ENCODE peak calls at places on chromosomes 2 and 18, in five cellular contexts. H is tibial nerve, J is dorsolateral prefrontal cortex, E is cardiac muscle cell, Y is BJ. O is an unnamed sample.

GRCh38 chr2:37552339-37552738 is 119.1 kb downstream of the CDC42EP3 start:
- DNase-seq in H (no peak), Y (no peak), J (no peak), E (no peak), O (no peak)

GRCh38 chr2:169363570-169364150 is 1.3 kb upstream of the LRP2 start:
- DNase-seq in H (no peak), Y (no peak), E (peak; percentile 21), J (peak; percentile 41), O (no peak)

GRCh38 chr2:227297052-227297451 is 28.0 kb upstream of the MFF start:
- DNase-seq in Y (no peak), J (no peak), H (no peak), E (no peak), O (peak; percentile 76)

GRCh38 chr2:61759718-61760117 is 94.1 kb downstream of the FAM161A start:
- DNase-seq in J (no peak), E (peak; percentile 66), H (no peak), Y (peak; percentile 16), O (peak; percentile 34)

GRCh38 chr18:50967714-50968661 is at the start of gene ELAC1:
- DNase-seq in E (peak; percentile 88), J (peak; percentile 49), H (peak; percentile 51), Y (no peak), O (peak; percentile 39)

GRCh38 chr2:57881998-57882884 is 164.4 kb upstream of the VRK2 start:
- DNase-seq in J (no peak), Y (peak; percentile 38), E (no peak), H (no peak), O (no peak)

GRCh38 chr2:233419626-233420431 is 65.5 kb downstream of the DGKD start:
- DNase-seq in E (peak; percentile 31), H (no peak), J (no peak), Y (no peak), O (no peak)

GRCh38 chr2:69815717-69816116 is 13.7 kb upstream of the GMCL1 start:
- DNase-seq in J (no peak), Y (no peak), H (no peak), E (no peak), O (no peak)

GRCh38 chr2:167140330-167140729 is 252.1 kb downstream of the XIRP2 start:
- DNase-seq in Y (no peak), H (no peak), E (no peak), J (no peak), O (no peak)

GRCh38 chr2:188189356-188189755 is 102.3 kb upstream of the GULP1 start:
- DNase-seq in E (no peak), Y (no peak), J (no peak), H (no peak), O (no peak)

GRCh38 chr2:203042178-203042577 is 27.5 kb downstream of the NBEAL1 start:
- DNase-seq in J (no peak), Y (no peak), E (no peak), H (no peak), O (no peak)

GRCh38 chr2:201194097-201194496 is 11.2 kb downstream of the CASP10 start:
- DNase-seq in J (no peak), H (no peak), Y (no peak), E (no peak), O (no peak)

GRCh38 chr2:62426005-62426912 is 79.7 kb downstream of the TMEM17 start:
- DNase-seq in J (no peak), Y (no peak), H (no peak), E (no peak), O (no peak)

GRCh38 chr18:48902856-48903601 is 47.7 kb downstream of the SMAD7 start:
- DNase-seq in Y (no peak), H (peak; percentile 42), J (no peak), E (peak; percentile 89), O (no peak)

GRCh38 chr2:116510117-116510671 is 1304.3 kb upstream of the DDX18 start:
- DNase-seq in Y (no peak), J (no peak), H (no peak), E (peak; percentile 14), O (no peak)
- TF ChIP-seq CTCF in Y (no peak), J (peak; percentile 49), H (no peak), E (peak; percentile 31), O (peak; percentile 70)

GRCh38 chr2:222864296-222864695 is 3.5 kb downstream of the ACSL3 start:
- DNase-seq in E (peak; percentile 79), H (no peak), Y (no peak), J (no peak), O (no peak)
- H3K4me3 ChIP-seq in E (no peak overlapping the region), H (no peak overlapping the region), Y (no peak overlapping the region), J (no peak overlapping the region), O (no peak overlapping the region)

DNA sequence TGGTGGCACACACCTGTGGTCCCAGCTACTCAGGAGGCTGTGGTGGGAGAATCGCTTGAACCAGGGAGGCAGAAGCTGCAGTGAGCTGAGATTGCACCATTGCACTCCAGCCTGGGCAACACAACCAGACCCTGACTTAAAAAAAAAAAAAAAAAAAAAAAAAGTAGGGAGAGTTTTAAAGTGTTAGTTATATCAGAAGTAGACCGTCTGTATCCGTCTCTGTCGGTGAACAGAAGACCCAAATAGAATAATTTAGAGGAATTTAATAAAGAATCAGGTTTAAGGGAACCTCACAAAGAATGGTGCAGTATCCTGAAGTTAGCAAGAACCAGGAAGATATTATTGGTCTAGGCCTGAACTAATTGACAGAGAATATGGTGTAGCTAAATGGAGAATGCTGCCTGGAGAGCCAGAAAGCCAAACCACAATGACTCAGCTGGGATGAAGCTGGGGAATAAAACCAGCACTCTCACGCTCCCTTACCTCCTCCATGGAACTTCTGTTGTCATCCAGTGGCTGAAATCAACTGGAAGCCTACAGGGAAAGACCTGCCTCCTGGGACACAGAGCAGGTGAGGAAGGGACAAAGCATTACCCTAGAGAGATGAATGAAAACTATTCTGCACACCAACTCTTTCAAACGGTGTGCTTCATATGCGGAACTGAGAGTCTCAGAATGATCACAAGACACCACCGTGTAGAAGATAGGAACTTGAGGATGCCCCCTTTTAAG is 39.1 kb upstream of the PLEKHM3 start:
- DNase-seq in J (no peak), Y (peak; percentile 85), H (no peak), E (peak; percentile 86), O (peak; percentile 64)
- TF ChIP-seq CTCF in J (no peak), Y (no peak), H (no peak), E (no peak), O (no peak)

GRCh38 chr2:98013407-98014042 is 17.8 kb upstream of the TMEM131 start:
- DNase-seq in J (no peak), H (no peak), Y (no peak), E (peak; percentile 89), O (no peak)
- H3K4me3 ChIP-seq in J (no peak overlapping the region), H (no peak overlapping the region), Y (no peak overlapping the region), E (no peak overlapping the region), O (no peak overlapping the region)

DNA sequence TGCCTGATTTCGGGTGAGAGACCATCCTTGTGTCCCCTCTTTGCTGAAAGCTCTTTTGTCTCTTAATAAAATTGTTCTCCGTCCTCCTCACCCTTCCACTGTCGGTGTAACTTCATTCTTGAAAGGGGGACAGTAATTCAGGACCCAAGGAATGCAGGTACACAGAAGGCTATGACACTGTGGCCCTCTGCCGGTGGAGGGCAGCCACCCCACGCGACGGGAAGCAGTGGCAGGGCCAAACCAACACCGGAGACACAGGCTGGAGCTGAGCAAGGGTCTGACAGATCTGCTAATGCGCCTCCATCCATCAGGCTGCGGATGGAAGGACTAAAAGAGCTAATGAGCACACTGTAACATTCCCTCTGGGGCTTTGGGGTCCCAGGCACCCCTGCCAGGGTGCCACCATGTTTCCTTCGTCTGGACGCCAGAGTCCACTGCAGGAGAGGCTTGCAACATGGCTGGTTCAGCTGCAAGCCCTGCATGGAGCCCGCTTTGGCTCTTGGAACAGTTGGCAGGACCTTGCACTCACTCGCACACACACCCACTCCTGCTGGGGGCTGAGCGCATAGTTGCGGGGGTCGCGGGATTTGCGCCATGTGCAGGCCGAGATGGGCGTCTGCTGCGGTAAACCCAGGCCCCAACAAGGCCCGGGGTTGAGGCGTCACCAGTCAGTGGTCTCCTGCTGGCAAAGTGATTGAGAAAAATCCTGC is 544.1 kb upstream of the CDH7 start:
- DNase-seq in J (no peak), E (no peak), Y (no peak), H (no peak), O (no peak)
- TF ChIP-seq CTCF in J (no peak), E (no peak), Y (no peak), H (no peak), O (no peak)

GRCh38 chr2:16205631-16206030 is 265.3 kb downstream of the MYCN start:
- DNase-seq in E (no peak), H (no peak), J (no peak), Y (no peak), O (no peak)

GRCh38 chr2:16204251-16204650 is 263.9 kb downstream of the MYCN start:
- DNase-seq in H (no peak), Y (no peak), J (no peak), E (no peak), O (no peak)

GRCh38 chr2:16203691-16204090 is 263.3 kb downstream of the MYCN start:
- DNase-seq in Y (no peak), J (no peak), H (no peak), E (no peak), O (no peak)

GRCh38 chr2:16206191-16206944 is 266.0 kb downstream of the MYCN start:
- DNase-seq in E (no peak), J (no peak), Y (no peak), H (no peak), O (no peak)

DNA sequence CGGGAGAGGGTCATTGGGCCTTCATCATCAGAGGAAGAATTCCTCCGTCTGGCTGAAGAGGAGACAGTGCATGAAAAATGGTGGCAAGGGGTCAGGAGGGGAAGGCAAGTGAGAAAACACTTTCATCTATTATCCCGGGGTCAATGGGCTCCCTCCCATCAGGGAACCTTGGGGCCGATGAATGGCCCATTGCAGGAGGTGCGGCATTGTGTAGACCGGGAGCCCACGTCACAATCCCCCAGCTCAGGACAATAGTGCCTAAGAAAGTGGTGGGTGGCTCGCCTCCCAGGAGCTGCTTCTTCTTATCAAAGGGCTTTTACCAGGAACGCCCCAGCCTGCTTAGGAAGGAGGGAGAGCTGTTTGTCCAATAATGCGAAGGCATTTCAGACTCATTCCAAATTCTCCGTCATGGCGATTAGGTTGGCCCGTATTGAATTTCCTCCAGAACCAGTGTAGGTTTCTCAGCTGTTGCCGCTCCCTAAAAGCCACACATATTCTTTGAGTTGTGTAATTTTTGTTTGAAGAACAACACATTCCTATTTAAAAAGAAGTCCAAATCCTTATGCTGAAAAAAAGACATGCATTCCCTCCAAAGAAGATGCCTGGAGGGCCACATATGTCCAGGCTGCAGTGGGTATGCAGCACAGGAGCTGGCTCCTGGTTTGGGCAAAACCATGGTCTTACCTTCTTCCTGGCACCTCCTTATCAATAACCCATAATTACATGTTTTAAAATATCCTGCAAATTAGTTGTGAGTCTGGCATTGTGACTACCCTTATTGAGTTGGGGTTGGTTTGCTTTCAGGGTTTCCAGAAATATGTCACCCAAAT is 264.7 kb downstream of the MYCN start:
- DNase-seq in E (no peak), Y (no peak), H (no peak), J (no peak), O (no peak)
- H3K4me3 ChIP-seq in E (no peak overlapping the region), Y (no peak overlapping the region), H (no peak overlapping the region), J (no peak overlapping the region), O (no peak overlapping the region)

GRCh38 chr2:128958241-128958640 is 639.6 kb upstream of the HS6ST1 start:
- DNase-seq in Y (no peak), J (no peak), E (no peak), H (no peak), O (no peak)
- TF ChIP-seq CTCF in Y (no peak), J (no peak), E (no peak), H (no peak), O (no peak)

O was measured in retinal pigment epithelial cell.